ENCODE peak calls at places on chromosomes 4 and X, in ten cellular contexts. Y is NCI-H510A treated with DMSO at 0.1 percent for 48 hours; V is AG10803; H is memory B cell; D is effector CD4-positive, alpha-beta T cell; Q is activated CD4-positive, alpha-beta T cell treated with anti-CD3 and anti-CD28 coated beads, Interleukin-2, amount 50 U/mL, for 24 hours; U is AG09319; A is Peyer's patch; B is hypothalamus; T is head of caudate nucleus. F is an unnamed sample.
A peak's percentile ranks its signal among the peaks of the same experiment; 100 is the strongest.

GRCh38 chrX:154443479-154443910 is 446 bp upstream of the FAM50A start:
- DNase-seq in Y (no peak), V (no peak), H (no peak), D (no peak), Q (no peak), U (no peak), A (no peak), B (no peak), T (no peak), F (no peak)

GRCh38 chrX:48597353-48598264 is at the start of gene WDR13:
- DNase-seq in Y (peak; percentile 90), V (peak; percentile 94), H (peak; percentile 78), D (peak; percentile 79), Q (peak; percentile 65), U (peak; percentile 88), A (peak; percentile 82), B (peak; percentile 82), T (peak; percentile 83), F (peak; percentile 86)

GRCh38 chrX:153409414-153410101 is 1.7 kb upstream of the ZFP92 start:
- DNase-seq in Y (no peak), V (no peak), H (no peak), D (no peak), Q (no peak), U (no peak), A (no peak), B (no peak), T (no peak), F (no peak)

GRCh38 chr4:55879224-55879623 is 25.8 kb downstream of the EXOC1 start:
- DNase-seq in Y (no peak), V (no peak), H (no peak), D (no peak), Q (no peak), U (no peak), A (no peak), B (no peak), T (no peak), F (no peak)

GRCh38 chrX:115553171-115553570 is 7.8 kb upstream of the PLS3 start:
- DNase-seq in Y (peak; percentile 27), V (no peak), H (no peak), D (no peak), Q (no peak), U (no peak), A (no peak), B (peak; percentile 0), T (no peak), F (no peak)

GRCh38 chrX:141903400-141904155 is at the start of gene MAGEC1:
- DNase-seq in Y (no peak), V (no peak), H (no peak), D (no peak), Q (no peak), U (no peak), A (no peak), B (no peak), T (no peak), F (no peak)

GRCh38 chr4:3805026-3805425 is 38.8 kb downstream of the ADRA2C start:
- DNase-seq in Y (no peak), V (no peak), H (no peak), D (no peak), Q (no peak), U (no peak), A (no peak), B (no peak), T (no peak), F (no peak)

GRCh38 chrX:112832481-112833095 is 8.0 kb downstream of the AMOT start:
- DNase-seq in Y (peak; percentile 46), V (no peak), H (no peak), D (no peak), Q (no peak), U (no peak), A (no peak), B (no peak), T (no peak), F (no peak)

GRCh38 chrX:12788645-12789044 is 2.6 kb upstream of the PRPS2 start:
- DNase-seq in Y (no peak), V (no peak), H (no peak), D (no peak), Q (no peak), U (no peak), A (no peak), B (no peak), T (no peak), F (no peak)

GRCh38 chr4:164204434-164204833 is 549.5 kb upstream of the SMIM31 start:
- DNase-seq in Y (no peak), V (peak; percentile 13), H (no peak), D (no peak), Q (no peak), U (no peak), A (no peak), B (no peak), T (no peak), F (no peak)

GRCh38 chrX:110321081-110321480 is 3.2 kb upstream of the AMMECR1 start:
- DNase-seq in Y (no peak), V (no peak), H (no peak), D (no peak), Q (no peak), U (no peak), A (no peak), B (no peak), T (no peak), F (no peak)

GRCh38 chrX:16278927-16279326 is 111.6 kb downstream of the MAGEB17 start:
- DNase-seq in Y (peak; percentile 4), V (no peak), H (no peak), D (no peak), Q (no peak), U (no peak), A (no peak), B (no peak), T (no peak), F (no peak)

GRCh38 chr4:22191565-22192301 is 243.2 kb upstream of the KCNIP4 start:
- DNase-seq in Y (no peak), V (peak; percentile 1), H (no peak), D (no peak), Q (no peak), U (no peak), A (no peak), B (no peak), T (no peak), F (no peak)

GRCh38 chr4:41512139-41512538 is 25.8 kb upstream of the LIMCH1 start:
- DNase-seq in Y (no peak), V (no peak), H (no peak), D (no peak), Q (no peak), U (no peak), A (no peak), B (no peak), T (no peak), F (no peak)

GRCh38 chrX:155747520-155747919 is 133.6 kb upstream of the VAMP7 start:
- DNase-seq in Y (no peak), V (no peak), H (no peak), D (no peak), Q (no peak), U (no peak), A (no peak), B (no peak), T (no peak), F (no peak)

GRCh38 chr4:1676605-1677525 is 7.2 kb downstream of the FAM53A start:
- DNase-seq in Y (no peak), V (no peak), H (no peak), D (no peak), Q (no peak), U (no peak), A (no peak), B (no peak), T (no peak), F (no peak)

GRCh38 chrX:19593684-19594083 is 78.4 kb upstream of the MAP3K15 start:
- DNase-seq in Y (peak; percentile 24), V (peak; percentile 53), H (no peak), D (no peak), Q (no peak), U (peak; percentile 14), A (no peak), B (no peak), T (no peak), F (peak; percentile 40)

GRCh38 chr4:173526034-173526482 is 4.0 kb downstream of the HAND2 start:
- DNase-seq in Y (no peak), V (no peak), H (peak; percentile 9), D (no peak), Q (no peak), U (no peak), A (no peak), B (no peak), T (no peak), F (no peak)

GRCh38 chr4:158801066-158801465 is 32.2 kb downstream of the FNIP2 start:
- DNase-seq in Y (no peak), V (no peak), H (no peak), D (no peak), Q (no peak), U (no peak), A (no peak), B (no peak), T (no peak), F (no peak)

GRCh38 chrX:41178201-41178600 is 93.0 kb downstream of the USP9X start:
- DNase-seq in Y (no peak), V (no peak), H (no peak), D (no peak), Q (no peak), U (no peak), A (no peak), B (no peak), T (no peak), F (peak; percentile 41)

GRCh38 chrX:138885886-138886285 is 174.4 kb upstream of the FGF13 start:
- DNase-seq in Y (no peak), V (peak; percentile 37), H (no peak), D (no peak), Q (no peak), U (no peak), A (no peak), B (no peak), T (no peak), F (no peak)

GRCh38 chr4:76799718-76800117 is 98.2 kb downstream of the SOWAHB start:
- DNase-seq in Y (no peak), V (no peak), H (no peak), D (no peak), Q (no peak), U (no peak), A (no peak), B (no peak), T (no peak), F (no peak)

GRCh38 chrX:13087322-13088154 is 43.1 kb upstream of the FAM9C start:
- DNase-seq in Y (no peak), V (peak; percentile 57), H (peak; percentile 45), D (peak; percentile 67), Q (no peak), U (no peak), A (peak; percentile 82), B (no peak), T (no peak), F (no peak)

GRCh38 chrX:129449141-129449540 is 74.1 kb downstream of the SMARCA1 start:
- DNase-seq in Y (no peak), V (no peak), H (no peak), D (no peak), Q (no peak), U (no peak), A (no peak), B (no peak), T (no peak), F (no peak)

GRCh38 chrX:130110379-130111219 is at the start of gene ELF4:
- DNase-seq in Y (peak; percentile 34), V (peak; percentile 57), H (peak; percentile 29), D (peak; percentile 58), Q (no peak), U (no peak), A (peak; percentile 48), B (peak; percentile 27), T (no peak), F (peak; percentile 8)

GRCh38 chr4:105815701-105816100 is 79.6 kb upstream of the NPNT start:
- DNase-seq in Y (no peak), V (peak; percentile 51), H (no peak), D (no peak), Q (no peak), U (peak; percentile 4), A (no peak), B (no peak), T (no peak), F (no peak)

GRCh38 chr4:23594125-23594524 is 295.7 kb downstream of the PPARGC1A start:
- DNase-seq in Y (no peak), V (no peak), H (no peak), D (no peak), Q (no peak), U (no peak), A (no peak), B (no peak), T (no peak), F (no peak)

GRCh38 chr4:40227284-40227683 is 30.5 kb downstream of the RHOH start:
- DNase-seq in Y (no peak), V (no peak), H (no peak), D (no peak), Q (no peak), U (no peak), A (peak; percentile 26), B (no peak), T (no peak), F (peak; percentile 36)